ENCODE peak calls at places on chromosomes 5 and 9, in eight cellular contexts. D, V, E, U, H, Z, Q and S are unnamed samples.

GRCh38 chr9:19493174-19493811 is 84.5 kb downstream of the ACER2 start:
- DNase-seq in Q (peak; percentile 19), V (peak; percentile 81), D (no peak), U (peak; percentile 84), E (peak; percentile 79), H (peak; percentile 60), Z (peak; percentile 62), S (peak; percentile 82)

GRCh38 chr9:33750839-33751339 is 44.5 kb upstream of the PRSS3 start:
- DNase-seq in V (no peak), Z (no peak), D (no peak), U (peak; percentile 22), E (peak; percentile 70), Q (no peak), H (no peak), S (no peak)

GRCh38 chr5:20157089-20157488 is 169.1 kb upstream of the CDH18 start:
- DNase-seq in H (no peak), D (no peak), V (peak; percentile 77), E (no peak), U (no peak), Z (no peak), Q (no peak), S (no peak)

GRCh38 chr5:138972836-138973235 is 97.7 kb upstream of the LRRTM2 start:
- DNase-seq in Z (no peak), E (no peak), H (no peak), V (no peak), Q (no peak), D (no peak), U (peak; percentile 54), S (no peak)

GRCh38 chr9:114503522-114504340 is 1.5 kb downstream of the WHRN start:
- DNase-seq in V (no peak), D (no peak), H (no peak), Z (no peak), Q (no peak), E (no peak), U (no peak), S (no peak)

GRCh38 chr5:125227333-125228075 is 481.1 kb upstream of the ZNF608 start:
- DNase-seq in V (peak; percentile 70), U (peak; percentile 59), H (peak; percentile 33), D (no peak), E (no peak), Q (no peak), Z (no peak), S (peak; percentile 35)

GRCh38 chr9:2193565-2193964 is 178.4 kb downstream of the SMARCA2 start:
- DNase-seq in D (no peak), Z (no peak), Q (no peak), V (no peak), U (no peak), E (no peak), H (no peak), S (no peak)

GRCh38 chr5:58149345-58149744 is 310.5 kb downstream of the PLK2 start:
- DNase-seq in D (no peak), H (peak; percentile 53), E (no peak), V (peak; percentile 3), U (no peak), Q (no peak), Z (no peak), S (peak; percentile 89)

GRCh38 chr9:36928670-36929349 is 105.3 kb downstream of the PAX5 start:
- DNase-seq in D (no peak), H (peak; percentile 85), Q (no peak), U (no peak), V (peak; percentile 91), E (no peak), Z (peak; percentile 49), S (peak; percentile 32)

GRCh38 chr5:107012371-107012770 is 658.4 kb downstream of the EFNA5 start:
- DNase-seq in V (no peak), Z (no peak), D (no peak), U (no peak), H (no peak), E (peak; percentile 49), Q (no peak), S (no peak)

GRCh38 chr9:105833271-105833975 is 139.1 kb downstream of the TMEM38B start:
- DNase-seq in V (no peak), D (no peak), Z (no peak), Q (no peak), E (no peak), H (no peak), U (no peak), S (no peak)

GRCh38 chr5:5231576-5231975 is 91.4 kb downstream of the ADAMTS16 start:
- DNase-seq in D (no peak), U (no peak), Z (no peak), H (no peak), V (no peak), E (no peak), Q (no peak), S (peak; percentile 3)

GRCh38 chr5:37553720-37554402 is 174.7 kb downstream of the WDR70 start:
- DNase-seq in E (no peak), Q (no peak), U (no peak), D (no peak), H (no peak), V (peak; percentile 92), Z (no peak), S (no peak)

GRCh38 chr5:122311400-122311887 is 593 bp upstream of the SNCAIP start:
- DNase-seq in Q (no peak), H (no peak), Z (no peak), E (no peak), V (no peak), D (no peak), U (peak; percentile 73), S (no peak)

GRCh38 chr5:176873541-176874172 is 25.5 kb downstream of the HK3 start:
- DNase-seq in H (no peak), Q (no peak), V (no peak), E (peak; percentile 65), U (no peak), Z (no peak), D (no peak), S (no peak)

GRCh38 chr9:17031546-17031945 is 103.3 kb upstream of the CNTLN start:
- DNase-seq in Q (no peak), E (no peak), D (no peak), U (no peak), V (peak; percentile 3), H (no peak), Z (no peak), S (no peak)

GRCh38 chr5:179411161-179411841 is 66.0 kb upstream of the ADAMTS2 start:
- DNase-seq in Q (no peak), D (no peak), E (no peak), V (no peak), U (no peak), H (no peak), Z (no peak), S (no peak)

GRCh38 chr5:144101616-144102015 is 68.8 kb downstream of the YIPF5 start:
- DNase-seq in E (no peak), D (no peak), U (no peak), V (no peak), Z (no peak), H (no peak), Q (no peak), S (no peak)

GRCh38 chr5:178765753-178766300 is 35.4 kb upstream of the ZNF354A start:
- DNase-seq in H (no peak), D (no peak), Z (no peak), E (no peak), Q (no peak), U (no peak), V (no peak), S (no peak)

GRCh38 chr9:14908221-14909206 is 1.7 kb downstream of the FREM1 start:
- DNase-seq in V (no peak), E (no peak), H (no peak), U (peak; percentile 44), Q (no peak), Z (no peak), D (no peak), S (no peak)

GRCh38 chr9:20200900-20201495 is 412.2 kb upstream of the SLC24A2 start:
- DNase-seq in H (no peak), Q (no peak), E (no peak), V (no peak), D (no peak), Z (no peak), U (no peak), S (peak; percentile 97)

GRCh38 chr9:132507670-132508469 is 74.5 kb upstream of the BARHL1 start:
- DNase-seq in E (no peak), V (peak; percentile 56), U (peak; percentile 89), H (peak; percentile 57), Z (peak; percentile 80), D (peak; percentile 40), Q (no peak), S (peak; percentile 71)

GRCh38 chr5:149834246-149834855 is 104.2 kb downstream of the PPARGC1B start:
- DNase-seq in U (peak; percentile 91), E (no peak), D (no peak), V (peak; percentile 91), Q (no peak), H (peak; percentile 73), Z (no peak), S (peak; percentile 81)